ENCODE peak calls at places on chromosomes 5 and 9, in four cellular contexts. One of them, this sample, is unnamed.

GRCh38 chr9:123678038-123678877 is 251.7 kb downstream of the DENND1A start:
- DNase-seq in HCEC 1CT: no peak
- DNase-seq in RKO: no peak
- DNase-seq in effector memory CD8-positive, alpha-beta T cell: no peak
- DNase-seq in this sample: no peak

GRCh38 chr5:65816729-65817128 is 94.7 kb downstream of the NLN start:
- DNase-seq in HCEC 1CT: no peak
- DNase-seq in RKO: no peak
- DNase-seq in effector memory CD8-positive, alpha-beta T cell: no peak
- DNase-seq in this sample: no peak

GRCh38 chr9:15349892-15350761 is 43.1 kb upstream of the TTC39B start:
- DNase-seq in HCEC 1CT: peak
- DNase-seq in RKO: peak
- DNase-seq in effector memory CD8-positive, alpha-beta T cell: no peak
- DNase-seq in this sample: no peak

GRCh38 chr9:130351343-130351742 is 85.8 kb downstream of the HMCN2 start:
- DNase-seq in HCEC 1CT: no peak
- DNase-seq in RKO: no peak
- DNase-seq in effector memory CD8-positive, alpha-beta T cell: no peak
- DNase-seq in this sample: no peak

GRCh38 chr5:173001229-173001841 is 17.8 kb downstream of the ATP6V0E1 start:
- DNase-seq in HCEC 1CT: no peak
- DNase-seq in RKO: no peak
- DNase-seq in effector memory CD8-positive, alpha-beta T cell: peak
- DNase-seq in this sample: no peak

GRCh38 chr5:42005561-42006153 is 80.6 kb downstream of the FBXO4 start:
- DNase-seq in HCEC 1CT: peak
- DNase-seq in RKO: peak
- DNase-seq in effector memory CD8-positive, alpha-beta T cell: no peak
- DNase-seq in this sample: no peak

GRCh38 chr9:13139641-13140171 is 139.8 kb downstream of the MPDZ start:
- DNase-seq in HCEC 1CT: peak
- DNase-seq in RKO: peak
- DNase-seq in effector memory CD8-positive, alpha-beta T cell: no peak
- DNase-seq in this sample: no peak

GRCh38 chr5:111143910-111144309 is 51.8 kb downstream of the WDR36 start:
- DNase-seq in HCEC 1CT: peak
- DNase-seq in RKO: no peak
- DNase-seq in effector memory CD8-positive, alpha-beta T cell: no peak
- DNase-seq in this sample: no peak

GRCh38 chr5:32403760-32404159 is 40.8 kb downstream of the ZFR start:
- DNase-seq in HCEC 1CT: no peak
- DNase-seq in RKO: no peak
- DNase-seq in effector memory CD8-positive, alpha-beta T cell: no peak
- DNase-seq in this sample: no peak

GRCh38 chr9:130143279-130143893 is 28.8 kb upstream of the NCS1 start:
- DNase-seq in HCEC 1CT: no peak
- DNase-seq in RKO: no peak
- DNase-seq in effector memory CD8-positive, alpha-beta T cell: no peak
- DNase-seq in this sample: no peak

GRCh38 chr5:31213676-31214638 is 20.5 kb downstream of the CDH6 start:
- DNase-seq in HCEC 1CT: no peak
- DNase-seq in RKO: no peak
- DNase-seq in effector memory CD8-positive, alpha-beta T cell: no peak
- DNase-seq in this sample: no peak

GRCh38 chr9:83234541-83234940 is 171.6 kb upstream of the RASEF start:
- DNase-seq in HCEC 1CT: no peak
- DNase-seq in RKO: no peak
- DNase-seq in effector memory CD8-positive, alpha-beta T cell: no peak
- DNase-seq in this sample: no peak

GRCh38 chr5:56637321-56637920 is 177.9 kb upstream of the MAP3K1 start:
- DNase-seq in HCEC 1CT: no peak
- DNase-seq in RKO: no peak
- DNase-seq in effector memory CD8-positive, alpha-beta T cell: no peak
- DNase-seq in this sample: no peak

GRCh38 chr9:129357773-129358250 is 179.8 kb upstream of the IER5L start:
- DNase-seq in HCEC 1CT: no peak
- DNase-seq in RKO: no peak
- DNase-seq in effector memory CD8-positive, alpha-beta T cell: no peak
- DNase-seq in this sample: no peak

GRCh38 chr5:137714931-137715330 is 21.0 kb downstream of the KLHL3 start:
- DNase-seq in HCEC 1CT: no peak
- DNase-seq in RKO: no peak
- DNase-seq in effector memory CD8-positive, alpha-beta T cell: no peak
- DNase-seq in this sample: no peak

GRCh38 chr5:91076138-91076537 is 307.0 kb downstream of the ARRDC3 start:
- DNase-seq in HCEC 1CT: peak
- DNase-seq in RKO: no peak
- DNase-seq in effector memory CD8-positive, alpha-beta T cell: no peak
- DNase-seq in this sample: no peak

GRCh38 chr5:157273131-157273556 is 7.2 kb downstream of the CYFIP2 start:
- DNase-seq in HCEC 1CT: no peak
- DNase-seq in RKO: no peak
- DNase-seq in effector memory CD8-positive, alpha-beta T cell: peak
- DNase-seq in this sample: no peak

GRCh38 chr5:158384535-158385421 is 525.8 kb upstream of the CLINT1 start:
- DNase-seq in HCEC 1CT: peak
- DNase-seq in RKO: peak
- DNase-seq in effector memory CD8-positive, alpha-beta T cell: no peak
- DNase-seq in this sample: no peak

GRCh38 chr5:147690595-147690994 is 91.9 kb downstream of the JAKMIP2 start:
- DNase-seq in HCEC 1CT: no peak
- DNase-seq in RKO: peak
- DNase-seq in effector memory CD8-positive, alpha-beta T cell: no peak
- DNase-seq in this sample: no peak

GRCh38 chr9:94920439-94920951 is 194.0 kb downstream of the AOPEP start:
- DNase-seq in HCEC 1CT: peak
- DNase-seq in RKO: no peak
- DNase-seq in effector memory CD8-positive, alpha-beta T cell: no peak
- DNase-seq in this sample: no peak

GRCh38 chr9:133609311-133610098 is at the start of gene FAM163B:
- DNase-seq in HCEC 1CT: no peak
- DNase-seq in RKO: no peak
- DNase-seq in effector memory CD8-positive, alpha-beta T cell: no peak
- DNase-seq in this sample: no peak

GRCh38 chr9:113659039-113659438 is 195.5 kb downstream of the RGS3 start:
- DNase-seq in HCEC 1CT: no peak
- DNase-seq in RKO: no peak
- DNase-seq in effector memory CD8-positive, alpha-beta T cell: no peak
- DNase-seq in this sample: no peak

GRCh38 chr9:132231019-132231701 is 69.3 kb downstream of the NTNG2 start:
- DNase-seq in HCEC 1CT: no peak
- DNase-seq in RKO: no peak
- DNase-seq in effector memory CD8-positive, alpha-beta T cell: no peak
- DNase-seq in this sample: no peak

GRCh38 chr5:82348749-82349148 is 70.6 kb upstream of the RPS23 start:
- DNase-seq in HCEC 1CT: no peak
- DNase-seq in RKO: no peak
- DNase-seq in effector memory CD8-positive, alpha-beta T cell: no peak
- DNase-seq in this sample: no peak

GRCh38 chr9:69919461-69920061 is 98.9 kb downstream of the CFAP95 start:
- DNase-seq in HCEC 1CT: peak
- DNase-seq in RKO: peak
- DNase-seq in effector memory CD8-positive, alpha-beta T cell: no peak
- DNase-seq in this sample: no peak

GRCh38 chr5:137778772-137779564 is 24.8 kb upstream of the HNRNPA0 start:
- DNase-seq in HCEC 1CT: peak
- DNase-seq in RKO: peak
- DNase-seq in effector memory CD8-positive, alpha-beta T cell: no peak
- DNase-seq in this sample: no peak

GRCh38 chr5:137304227-137304874 is 194.8 kb downstream of the SPOCK1 start:
- DNase-seq in HCEC 1CT: no peak
- DNase-seq in RKO: no peak
- DNase-seq in effector memory CD8-positive, alpha-beta T cell: no peak
- DNase-seq in this sample: no peak

This sample was measured in activated CD4-positive, CD25-positive, alpha-beta regulatory T cell.